ENCODE peak calls at places on chromosomes 3 and 15, in eight cellular contexts. S is psoas muscle; M is tibial nerve; E is GM13977; V is CD8-positive, alpha-beta T cell; C is B cell; J is K562; T is breast epithelium. R is an unnamed sample.

GRCh38 chr3:186682734-186683133 is 16.9 kb downstream of the HRG start:
- DNase-seq in S (no peak), M (no peak), E (no peak), V (no peak), C (no peak), J (no peak), T (no peak), R (no peak)

GRCh38 chr15:78772738-78773137 is 38.5 kb downstream of the ADAMTS7 start:
- DNase-seq in S (no peak), M (no peak), E (no peak), V (no peak), C (no peak), J (no peak), T (no peak), R (no peak)

GRCh38 chr3:129650256-129650872 is 43.9 kb upstream of the PLXND1 start:
- DNase-seq in S (peak), M (peak), E (peak), V (peak), C (peak), J (peak), T (peak), R (peak)

GRCh38 chr3:60333710-60334109 is 917.5 kb downstream of the FHIT start:
- DNase-seq in S (no peak), M (no peak), E (no peak), V (no peak), C (no peak), J (no peak), T (no peak), R (no peak)

GRCh38 chr3:177521305-177521704 is 324.0 kb upstream of the TBL1XR1 start:
- DNase-seq in S (no peak), M (no peak), E (no peak), V (no peak), C (no peak), J (no peak), T (peak), R (no peak)

GRCh38 chr3:196159952-196160804 is 51.0 kb downstream of the ZDHHC19 start:
- DNase-seq in S (no peak), M (no peak), E (peak), V (peak), C (peak), J (peak), T (no peak), R (no peak)

GRCh38 chr15:81265944-81266775 is 57.8 kb downstream of the STARD5 start:
- DNase-seq in S (peak), M (peak), E (peak), V (peak), C (peak), J (peak), T (peak), R (peak)

GRCh38 chr15:60626051-60626450 is 147.1 kb upstream of the ICE2 start:
- DNase-seq in S (no peak), M (no peak), E (no peak), V (no peak), C (no peak), J (no peak), T (no peak), R (no peak)

GRCh38 chr15:77144028-77144427 is 73.1 kb upstream of the TSPAN3 start:
- DNase-seq in S (no peak), M (no peak), E (no peak), V (no peak), C (no peak), J (no peak), T (no peak), R (peak)

GRCh38 chr3:94082412-94082937 is 19.6 kb downstream of the NSUN3 start:
- DNase-seq in S (no peak), M (no peak), E (no peak), V (no peak), C (no peak), J (no peak), T (no peak), R (no peak)

GRCh38 chr15:60212536-60212935 is 185.2 kb downstream of the ANXA2 start:
- DNase-seq in S (no peak), M (no peak), E (no peak), V (no peak), C (no peak), J (no peak), T (no peak), R (no peak)

GRCh38 chr3:10848261-10848660 is 32.2 kb downstream of the SLC6A11 start:
- DNase-seq in S (no peak), M (no peak), E (peak), V (no peak), C (no peak), J (no peak), T (no peak), R (no peak)

GRCh38 chr3:101829066-101829830 is 20.1 kb upstream of the NFKBIZ start:
- DNase-seq in S (peak), M (peak), E (no peak), V (peak), C (peak), J (no peak), T (peak), R (peak)

GRCh38 chr3:167783781-167784180 is 48.3 kb downstream of the SERPINI1 start:
- DNase-seq in S (no peak), M (no peak), E (no peak), V (no peak), C (no peak), J (no peak), T (no peak), R (no peak)

GRCh38 chr15:40330368-40330836 is 6.9 kb downstream of the INAFM2 start:
- DNase-seq in S (no peak), M (no peak), E (no peak), V (no peak), C (no peak), J (peak), T (peak), R (peak)

DNA sequence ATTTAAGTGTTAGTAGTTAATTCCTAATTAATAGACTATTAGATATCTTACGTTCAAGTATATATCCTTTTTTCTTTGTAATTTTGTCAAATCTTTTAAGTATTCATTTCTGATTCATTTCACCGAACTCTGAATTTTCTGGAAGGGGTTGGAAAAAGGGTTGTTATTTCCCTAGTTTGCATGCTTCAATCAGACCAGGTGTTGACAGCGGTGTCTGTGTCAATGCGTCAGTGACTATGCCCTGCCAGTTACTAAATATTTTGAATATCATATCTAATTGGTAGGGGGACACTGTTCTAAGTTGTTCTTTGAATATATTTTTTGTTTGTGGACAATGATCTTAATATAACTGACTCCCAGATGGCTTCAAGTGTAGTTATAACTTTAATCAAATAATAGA is 62.7 kb upstream of the TNFSF10 start:
- DNase-seq in S (no peak), M (no peak), E (no peak), V (no peak), C (no peak), J (no peak), T (no peak), R (no peak)
- TF ChIP-seq CTCF in S (no peak), M (no peak), E (no peak), V (no peak), C (no peak), J (no peak), T (no peak), R (no peak)

DNA sequence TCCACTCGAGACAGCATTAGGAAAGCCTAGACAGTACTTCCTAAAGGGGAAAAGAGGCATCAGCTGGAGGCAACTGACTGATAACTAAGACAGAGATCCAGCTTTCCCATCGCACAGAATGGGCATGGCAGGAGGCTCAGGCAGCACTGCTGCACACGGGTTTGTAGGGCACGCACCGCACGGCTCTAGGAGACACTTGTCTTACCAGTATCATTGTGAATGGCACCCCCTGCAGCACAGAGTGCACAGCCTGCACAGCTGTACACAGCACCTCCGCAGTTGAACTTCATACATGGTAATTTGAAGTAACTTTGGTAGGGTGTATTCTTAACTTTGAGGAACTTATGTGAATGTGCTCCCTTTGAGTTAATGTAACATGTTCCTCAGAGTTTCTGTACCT is 281.6 kb downstream of the PLCL2 start:
- DNase-seq in S (no peak), M (no peak), E (no peak), V (no peak), C (peak), J (no peak), T (no peak), R (no peak)
- TF ChIP-seq CTCF in S (no peak), M (no peak), E (peak), V (no peak), C (no peak), J (peak), T (no peak), R (no peak)

GRCh38 chr3:122858373-122858772 is 63.5 kb downstream of the SLC49A4 start:
- DNase-seq in S (no peak), M (no peak), E (no peak), V (no peak), C (no peak), J (no peak), T (no peak), R (no peak)
- TF ChIP-seq CTCF in S (peak), M (no peak), E (peak), V (no peak), C (no peak), J (no peak), T (no peak), R (peak)

DNA sequence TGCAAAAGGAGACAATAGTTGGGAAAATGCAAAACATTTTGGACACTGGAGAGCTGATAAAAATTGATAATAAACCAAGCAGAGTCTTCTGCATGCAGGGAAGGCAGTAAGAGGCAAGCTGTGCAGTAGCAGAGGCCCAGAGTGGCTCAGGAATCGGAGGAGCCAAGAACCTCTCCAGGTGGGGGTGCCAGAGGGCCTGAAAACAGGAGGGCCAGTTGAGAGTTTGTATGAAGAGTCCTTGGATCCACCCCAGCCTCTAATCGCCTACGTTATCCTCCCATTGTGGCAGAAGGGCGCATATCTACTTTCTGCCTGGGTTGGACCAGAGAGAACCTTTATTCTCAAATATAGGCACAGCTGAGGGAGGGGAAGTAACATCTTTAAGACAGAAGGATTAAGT is 48.9 kb upstream of the RBP1 start:
- DNase-seq in S (no peak), M (no peak), E (peak), V (no peak), C (no peak), J (peak), T (no peak), R (no peak)
- TF ChIP-seq CTCF in S (no peak), M (no peak), E (no peak), V (no peak), C (no peak), J (peak), T (no peak), R (no peak)